ENCODE peak calls at places on chromosomes 1 and 21, in eight cellular contexts. W is A549, Z is fibroblast of lung, T is PC-9, R is HFF-Myc, K is prostate gland, V is cardiac muscle cell, J is WTC11. H is an unnamed sample.

GRCh38 chr1:64624446-64624766 is 120.5 kb upstream of the RAVER2 start:
- DNase-seq in W (no peak), Z (peak; percentile 57), T (no peak), R (peak; percentile 67), K (no peak), V (no peak), J (no peak), H (no peak)

GRCh38 chr1:115115521-115116161 is 26.3 kb upstream of the TSPAN2 start:
- DNase-seq in W (no peak), Z (no peak), T (no peak), R (no peak), K (no peak), V (no peak), J (no peak), H (no peak)

GRCh38 chr21:31735518-31735992 is 3.6 kb upstream of the SCAF4 start:
- DNase-seq in W (no peak), Z (no peak), T (no peak), R (no peak), K (no peak), V (no peak), J (no peak), H (no peak)

GRCh38 chr1:9596419-9597123 is 7.9 kb downstream of the TMEM201 start:
- DNase-seq in W (no peak), Z (peak; percentile 60), T (no peak), R (no peak), K (no peak), V (no peak), J (no peak), H (no peak)

GRCh38 chr21:41932191-41932575 is 21.6 kb downstream of the C2CD2 start:
- DNase-seq in W (peak; percentile 68), Z (peak; percentile 68), T (no peak), R (peak; percentile 47), K (no peak), V (no peak), J (no peak), H (no peak)

GRCh38 chr1:27513958-27514357 is 24.0 kb upstream of the WASF2 start:
- DNase-seq in W (no peak), Z (no peak), T (no peak), R (no peak), K (no peak), V (no peak), J (no peak), H (no peak)

GRCh38 chr21:44741921-44742320 is 30.5 kb upstream of the TSPEAR start:
- DNase-seq in W (no peak), Z (no peak), T (no peak), R (no peak), K (no peak), V (no peak), J (no peak), H (no peak)

GRCh38 chr1:156693858-156694562 is 11.4 kb downstream of the CRABP2 start:
- DNase-seq in W (peak; percentile 34), Z (no peak), T (peak; percentile 82), R (no peak), K (no peak), V (peak; percentile 51), J (no peak), H (no peak)

GRCh38 chr1:91827094-91828006 is 58.6 kb downstream of the TGFBR3 start:
- DNase-seq in W (peak; percentile 76), Z (no peak), T (no peak), R (no peak), K (peak; percentile 67), V (no peak), J (no peak), H (no peak)

GRCh38 chr1:159996653-159997052 is 35.1 kb downstream of the PIGM start:
- DNase-seq in W (peak; percentile 57), Z (peak; percentile 14), T (peak; percentile 86), R (peak; percentile 29), K (no peak), V (peak; percentile 42), J (no peak), H (no peak)

GRCh38 chr1:156797212-156797871 is 19.3 kb downstream of the SH2D2A start:
- DNase-seq in W (peak; percentile 68), Z (peak; percentile 64), T (peak; percentile 54), R (no peak), K (peak; percentile 38), V (peak; percentile 50), J (peak; percentile 70), H (peak; percentile 39)

GRCh38 chr1:42973304-42973703 is 14.6 kb upstream of the SLC2A1 start:
- DNase-seq in W (no peak), Z (no peak), T (no peak), R (no peak), K (no peak), V (no peak), J (no peak), H (no peak)

GRCh38 chr21:33281101-33281652 is 15.0 kb downstream of the IL10RB start:
- DNase-seq in W (no peak), Z (no peak), T (no peak), R (no peak), K (no peak), V (no peak), J (no peak), H (no peak)
- TF ChIP-seq CTCF in W (no peak), Z (no peak), T (no peak), R (no peak), K (no peak), V (no peak), J (no peak), H (no peak)

GRCh38 chr21:38900499-38900898 is 94.8 kb downstream of the ETS2 start:
- DNase-seq in W (no peak), Z (no peak), T (no peak), R (no peak), K (no peak), V (no peak), J (no peak), H (no peak)

GRCh38 chr21:38905751-38906150 is 100.0 kb downstream of the ETS2 start:
- DNase-seq in W (no peak), Z (no peak), T (no peak), R (no peak), K (no peak), V (no peak), J (no peak), H (no peak)

GRCh38 chr21:38905328-38905727 is 99.6 kb downstream of the ETS2 start:
- DNase-seq in W (no peak), Z (no peak), T (no peak), R (no peak), K (no peak), V (no peak), J (no peak), H (no peak)

GRCh38 chr21:38903578-38904193 is 98.0 kb downstream of the ETS2 start:
- DNase-seq in W (no peak), Z (no peak), T (no peak), R (no peak), K (peak; percentile 94), V (no peak), J (no peak), H (no peak)

DNA sequence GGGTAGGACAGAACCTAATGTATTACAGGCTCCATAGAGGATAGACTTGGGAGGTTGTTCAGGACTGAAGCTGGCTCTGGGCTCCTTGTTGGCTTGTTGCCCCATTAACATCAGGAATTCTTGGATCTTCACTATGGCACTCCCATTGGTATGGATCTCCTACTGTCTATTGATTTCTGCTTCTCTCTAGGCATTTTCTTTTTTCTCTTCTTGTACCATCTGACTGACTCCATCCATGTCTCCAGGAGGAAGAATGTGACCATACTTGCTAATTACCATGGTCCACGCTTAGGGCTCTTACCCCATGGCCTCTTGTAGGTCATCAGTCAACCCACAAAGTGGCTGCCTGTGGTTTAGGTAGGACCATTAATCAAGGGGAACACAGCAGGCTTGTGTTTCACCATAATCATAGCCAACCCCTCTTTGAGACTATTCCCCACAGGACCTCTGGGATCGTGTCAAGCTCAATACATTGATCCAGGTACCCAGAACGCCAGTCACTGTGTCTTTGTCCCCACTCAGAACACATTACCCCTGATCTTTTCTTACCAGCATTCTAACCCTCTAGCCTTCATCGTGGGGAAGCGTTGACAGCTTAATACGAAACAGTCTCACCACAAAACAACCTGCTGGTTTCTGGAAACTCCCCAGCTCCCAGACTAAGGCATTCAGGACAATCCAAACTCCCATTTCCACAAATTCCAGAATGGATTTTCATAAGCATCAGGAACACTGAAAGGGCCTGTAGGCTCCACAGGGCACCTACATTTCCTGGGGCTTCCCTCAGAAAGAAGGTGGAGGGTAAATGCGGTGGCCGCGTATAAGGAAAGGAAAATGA is 97.1 kb downstream of the ETS2 start:
- DNase-seq in W (no peak), Z (no peak), T (no peak), R (no peak), K (no peak), V (peak; percentile 58), J (no peak), H (no peak)
- TF ChIP-seq CTCF in W (no peak), Z (no peak), T (no peak), R (no peak), K (no peak), V (no peak), J (no peak), H (no peak)

DNA sequence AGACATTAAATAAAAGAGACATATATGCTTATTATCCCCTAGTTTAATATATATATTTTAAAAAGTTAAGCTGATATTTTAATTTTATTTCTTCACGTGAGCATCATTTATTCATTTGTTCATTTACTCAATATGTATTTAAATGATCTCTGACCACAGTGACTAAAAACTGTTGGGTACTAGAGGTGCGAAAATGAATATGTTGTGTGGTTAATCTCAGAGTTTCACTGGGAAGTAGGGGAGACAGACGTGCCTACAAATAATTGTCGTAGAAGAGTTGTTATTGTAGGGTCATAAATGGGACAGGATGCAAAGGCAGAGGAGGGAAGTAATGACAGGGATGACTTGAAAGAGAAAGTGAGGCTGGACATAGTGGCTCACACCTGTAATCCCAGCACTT is 213.0 kb upstream of the CACYBP start:
- DNase-seq in W (no peak), Z (no peak), T (no peak), R (no peak), K (no peak), V (no peak), J (no peak), H (no peak)
- TF ChIP-seq CTCF in W (no peak), Z (no peak), T (no peak), R (no peak), K (no peak), V (no peak), J (no peak), H (no peak)

GRCh38 chr1:163528710-163529348 is 207.1 kb downstream of the NUF2 start:
- DNase-seq in W (peak; percentile 29), Z (peak; percentile 49), T (no peak), R (no peak), K (no peak), V (peak; percentile 46), J (no peak), H (no peak)
- TF ChIP-seq CTCF in W (peak; percentile 61), Z (peak; percentile 68), T (peak; percentile 83), R (peak; percentile 55), K (peak; percentile 66), V (peak; percentile 66), J (peak; percentile 36), H (peak; percentile 29)

GRCh38 chr1:150256193-150256548 is 1.4 kb upstream of the CA14 start:
- DNase-seq in W (no peak), Z (no peak), T (no peak), R (no peak), K (no peak), V (no peak), J (no peak), H (no peak)
- TF ChIP-seq CTCF in W (no peak), Z (no peak), T (no peak), R (no peak), K (no peak), V (no peak), J (no peak), H (no peak)

DNA sequence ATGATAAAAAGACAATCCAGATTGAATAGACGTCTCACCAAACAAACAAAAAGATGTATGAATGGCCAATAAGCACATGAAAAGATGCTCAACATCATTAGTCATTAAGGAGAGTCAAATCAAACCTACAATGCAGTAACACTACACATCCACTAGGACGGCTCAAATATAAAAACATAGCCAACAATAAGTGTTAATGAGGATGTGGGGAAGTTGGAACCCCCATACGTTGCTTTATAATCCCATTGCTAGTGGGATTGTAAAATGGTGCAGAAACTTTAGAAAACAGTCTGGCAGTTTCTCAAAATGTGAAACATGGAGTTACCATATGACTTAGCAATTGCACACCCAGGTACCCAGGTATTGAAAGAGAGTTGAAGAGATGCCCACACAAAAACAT is 14.7 kb upstream of the IL24 start:
- DNase-seq in W (no peak), Z (no peak), T (no peak), R (no peak), K (no peak), V (no peak), J (no peak), H (no peak)
- TF ChIP-seq CTCF in W (no peak), Z (no peak), T (no peak), R (no peak), K (no peak), V (no peak), J (peak; percentile 49), H (peak; percentile 37)

H was measured in natural killer cell.